ENCODE peak calls at places on chromosomes 13 and 19, in six cellular contexts. J is NCI-H1417, C is H4, D is lower leg skin, H is A172, T is fibroblast of the conjunctiva. N is an unnamed sample.

GRCh38 chr19:39445258-39446071 is at the start of gene SUPT5H:
- DNase-seq in J (peak; percentile 99), C (peak; percentile 99), D (peak; percentile 96), H (peak; percentile 96), T (peak; percentile 96), N (peak; percentile 95)

GRCh38 chr13:77430377-77430951 is 103.6 kb upstream of the MYCBP2 start:
- DNase-seq in J (no peak), C (no peak), D (no peak), H (no peak), T (no peak), N (no peak)

GRCh38 chr13:78976696-78977095 is 317.7 kb upstream of the OBI1 start:
- DNase-seq in J (no peak), C (no peak), D (no peak), H (no peak), T (no peak), N (no peak)

GRCh38 chr13:102726430-102726829 is 31.6 kb upstream of the METTL21C start:
- DNase-seq in J (no peak), C (no peak), D (no peak), H (no peak), T (no peak), N (peak; percentile 42)

GRCh38 chr19:36023432-36023831 is 9.2 kb downstream of the CLIP3 start:
- DNase-seq in J (no peak), C (no peak), D (no peak), H (no peak), T (no peak), N (no peak)

GRCh38 chr19:2867025-2867991 is at the start of gene ZNF556:
- DNase-seq in J (no peak), C (peak; percentile 19), D (no peak), H (peak; percentile 44), T (no peak), N (peak; percentile 20)

GRCh38 chr19:34925278-34925855 is 1.3 kb upstream of the ZNF30 start:
- DNase-seq in J (no peak), C (no peak), D (no peak), H (no peak), T (no peak), N (no peak)

GRCh38 chr19:43683905-43684304 is 13.9 kb upstream of the PLAUR start:
- DNase-seq in J (no peak), C (no peak), D (no peak), H (no peak), T (no peak), N (no peak)

GRCh38 chr19:39502640-39503417 is 4.1 kb downstream of the DLL3 start:
- DNase-seq in J (no peak), C (peak; percentile 43), D (no peak), H (peak; percentile 25), T (peak; percentile 39), N (peak; percentile 14)

GRCh38 chr13:40666905-40667621 is 622 bp upstream of the FOXO1 start:
- DNase-seq in J (no peak), C (no peak), D (peak; percentile 56), H (peak; percentile 14), T (no peak), N (no peak)

GRCh38 chr13:40187836-40188591 is 478.4 kb downstream of the FOXO1 start:
- DNase-seq in J (no peak), C (no peak), D (no peak), H (no peak), T (no peak), N (no peak)

GRCh38 chr13:43425234-43425633 is 361.5 kb downstream of the ENOX1 start:
- DNase-seq in J (no peak), C (no peak), D (no peak), H (no peak), T (no peak), N (no peak)